ENCODE peak calls at places on chromosomes 3 and 15, in ten cellular contexts. I, O, H, T, S, L, D, R, A and G are unnamed samples.

GRCh38 chr3:48504051-48504946 is at the start of gene SHISA5:
- DNase-seq in H (no peak), A (peak; percentile 91), L (peak; percentile 73), D (peak; percentile 94), S (peak; percentile 14), I (peak; percentile 71), R (peak; percentile 76), T (no peak), O (peak; percentile 78), G (no peak)

GRCh38 chr3:189724366-189724765 is 93.2 kb downstream of the TP63 start:
- DNase-seq in S (no peak), T (no peak), A (no peak), D (no peak), I (no peak), H (no peak), L (no peak), R (no peak), O (no peak), G (no peak)

GRCh38 chr3:172307143-172307560 is 141.1 kb downstream of the GHSR start:
- DNase-seq in S (no peak), H (no peak), I (no peak), D (no peak), L (no peak), T (no peak), R (no peak), O (no peak), A (no peak), G (no peak)

GRCh38 chr3:114418724-114419543 is 125.1 kb downstream of the TIGIT start:
- DNase-seq in H (peak; percentile 45), L (peak; percentile 82), S (peak; percentile 50), D (no peak), A (peak; percentile 78), I (no peak), R (no peak), T (peak; percentile 73), O (no peak), G (no peak)

GRCh38 chr15:51793521-51793920 is 35.9 kb upstream of the TMOD3 start:
- DNase-seq in I (no peak), T (no peak), H (no peak), D (no peak), L (no peak), R (peak; percentile 73), S (no peak), A (peak; percentile 92), O (no peak), G (no peak)

GRCh38 chr15:70726753-70727152 is 36.6 kb downstream of the UACA start:
- DNase-seq in L (no peak), T (no peak), O (no peak), S (no peak), D (no peak), H (no peak), R (no peak), A (no peak), I (no peak), G (no peak)

GRCh38 chr15:80494311-80494710 is 90.1 kb downstream of the ARNT2 start:
- DNase-seq in S (no peak), L (no peak), R (no peak), T (peak; percentile 75), D (no peak), O (no peak), H (no peak), I (no peak), A (no peak), G (no peak)

GRCh38 chr15:41568350-41569017 is 9.5 kb downstream of the TYRO3 start:
- DNase-seq in A (peak; percentile 16), L (peak; percentile 98), H (no peak), I (no peak), R (peak; percentile 65), T (peak; percentile 98), D (peak; percentile 59), S (no peak), O (no peak), G (no peak)

DNA sequence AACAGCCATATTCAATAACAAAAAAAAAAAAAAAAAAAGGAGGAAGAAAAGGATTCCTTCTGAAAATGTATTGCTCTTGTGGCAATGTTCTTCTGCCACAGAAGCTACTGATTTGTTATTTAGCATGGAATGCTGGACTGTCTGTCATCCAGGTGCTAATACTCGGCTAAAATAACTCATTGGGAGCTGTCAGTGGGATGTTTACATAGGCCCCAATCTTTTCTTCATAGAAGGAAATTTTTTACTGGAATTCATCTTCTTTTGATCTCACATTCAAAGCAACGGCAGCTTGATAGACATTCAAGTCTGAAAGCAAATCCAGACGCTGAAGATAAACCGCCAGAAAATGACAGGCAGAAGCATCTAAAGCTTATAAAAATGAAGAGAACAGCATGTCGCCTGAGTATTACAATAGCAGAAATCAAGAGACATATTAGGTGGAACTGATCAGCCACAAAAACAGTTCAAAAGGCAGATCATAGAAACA is 452.1 kb downstream of the FOXP1 start:
- DNase-seq in O (no peak), I (no peak), A (peak; percentile 22), D (no peak), L (no peak), H (no peak), S (no peak), R (no peak), T (no peak), G (no peak)
- TF ChIP-seq POLR2AphosphoS5 in O (no peak), I (no peak), A (no peak), D (no peak), L (no peak), H (no peak), S (no peak), R (no peak), T (no peak), G (no peak)

DNA sequence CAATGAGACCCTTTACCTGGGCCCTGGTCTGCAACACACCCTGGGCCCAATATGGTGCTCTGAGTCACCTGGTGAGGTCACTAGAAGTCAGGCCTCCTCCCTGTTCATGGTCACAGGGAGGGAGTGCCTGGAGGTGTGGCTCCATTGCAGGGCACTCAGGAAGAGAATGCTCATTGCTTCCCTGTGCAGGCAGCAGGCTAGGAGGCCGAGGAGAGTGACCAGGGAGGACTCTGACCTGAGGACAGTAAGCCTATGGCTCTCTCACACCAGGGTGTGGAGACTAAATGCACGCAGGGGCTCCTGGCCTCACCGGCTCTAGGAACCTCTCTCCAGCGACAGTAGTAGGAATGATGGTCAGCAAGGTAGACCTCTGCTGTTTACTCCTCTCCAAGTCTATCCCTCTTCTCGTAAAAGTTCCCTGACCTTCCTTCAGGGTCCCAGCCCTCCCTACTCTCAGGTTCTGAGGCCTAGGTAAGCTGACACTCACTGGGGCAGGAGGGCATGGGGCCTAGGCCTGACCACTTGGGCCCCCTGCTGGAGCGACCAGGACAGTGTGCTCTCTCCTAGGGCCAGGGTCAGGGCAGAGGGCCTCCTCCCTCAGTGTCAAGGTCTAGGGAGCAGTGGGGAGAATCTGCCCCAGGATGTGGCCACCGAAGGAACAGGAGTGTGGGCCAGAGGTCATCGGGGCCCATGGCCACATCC is 9.6 kb upstream of the SLCO2A1 start:
- DNase-seq in S (no peak), T (peak; percentile 40), H (no peak), I (no peak), R (peak; percentile 64), A (no peak), O (peak; percentile 85), L (peak; percentile 66), D (peak; percentile 76), G (peak; percentile 86)
- TF ChIP-seq CTCF in S (no peak), T (peak; percentile 88), H (no peak), I (no peak), R (peak; percentile 17), A (peak; percentile 15), O (peak; percentile 31), L (peak; percentile 56), D (peak; percentile 12), G (no peak)

DNA sequence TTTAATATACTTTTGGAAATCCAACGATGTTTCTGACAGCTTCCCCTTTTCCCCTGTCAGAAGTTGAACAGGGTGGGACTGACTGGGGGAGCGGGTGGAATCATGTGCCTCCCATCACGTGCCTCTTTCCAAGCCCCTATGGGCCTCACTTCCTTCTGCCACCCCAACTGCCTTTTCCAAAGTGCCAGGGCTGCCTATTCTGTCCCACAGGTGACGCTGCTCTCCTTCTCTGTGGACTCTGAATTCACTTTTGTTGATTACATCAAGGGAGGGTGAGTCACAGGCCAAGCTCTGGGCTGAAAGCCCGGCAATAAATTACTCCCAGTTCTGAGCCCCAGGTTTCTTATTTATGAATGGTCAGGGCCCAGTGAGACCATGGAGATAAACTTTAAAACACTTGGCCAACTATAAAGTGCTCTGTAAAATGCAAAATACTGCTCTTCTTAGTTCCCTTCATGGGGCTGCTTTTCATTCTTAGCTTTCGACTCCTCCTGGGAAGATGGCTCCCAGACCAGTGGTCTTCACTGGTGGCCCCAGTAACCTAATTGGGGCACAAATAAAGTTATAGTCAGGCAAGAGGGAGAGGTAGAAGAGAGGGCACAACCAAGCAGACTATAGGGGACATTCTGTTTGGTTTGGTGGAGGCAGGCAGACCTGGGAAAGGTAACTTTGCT is 12.3 kb downstream of the CPNE9 start:
- DNase-seq in H (no peak), O (peak; percentile 78), I (peak; percentile 74), T (peak; percentile 75), S (peak; percentile 95), R (peak; percentile 76), A (peak; percentile 89), D (no peak), L (peak; percentile 32), G (peak; percentile 94)
- TF ChIP-seq POLR2AphosphoS5 in H (no peak), O (no peak), I (peak; percentile 82), T (no peak), S (peak; percentile 58), R (peak; percentile 57), A (no peak), D (no peak), L (no peak), G (peak; percentile 80)

GRCh38 chr3:43637702-43638101 is 15.9 kb upstream of the ANO10 start:
- DNase-seq in T (no peak), H (no peak), R (no peak), I (no peak), S (no peak), O (no peak), A (peak; percentile 30), L (no peak), D (no peak), G (no peak)

GRCh38 chr3:43632986-43633385 is 11.2 kb upstream of the ANO10 start:
- DNase-seq in D (no peak), H (no peak), L (no peak), I (no peak), O (no peak), R (no peak), A (no peak), S (no peak), T (no peak), G (no peak)

GRCh38 chr3:43644443-43644842 is 22.6 kb upstream of the ANO10 start:
- DNase-seq in D (no peak), S (no peak), O (no peak), I (no peak), L (no peak), T (no peak), R (no peak), A (no peak), H (no peak), G (no peak)

GRCh38 chr3:43641306-43642114 is 19.7 kb upstream of the ANO10 start:
- DNase-seq in H (no peak), D (no peak), T (no peak), R (no peak), A (no peak), L (no peak), S (peak; percentile 89), O (no peak), I (no peak), G (no peak)

DNA sequence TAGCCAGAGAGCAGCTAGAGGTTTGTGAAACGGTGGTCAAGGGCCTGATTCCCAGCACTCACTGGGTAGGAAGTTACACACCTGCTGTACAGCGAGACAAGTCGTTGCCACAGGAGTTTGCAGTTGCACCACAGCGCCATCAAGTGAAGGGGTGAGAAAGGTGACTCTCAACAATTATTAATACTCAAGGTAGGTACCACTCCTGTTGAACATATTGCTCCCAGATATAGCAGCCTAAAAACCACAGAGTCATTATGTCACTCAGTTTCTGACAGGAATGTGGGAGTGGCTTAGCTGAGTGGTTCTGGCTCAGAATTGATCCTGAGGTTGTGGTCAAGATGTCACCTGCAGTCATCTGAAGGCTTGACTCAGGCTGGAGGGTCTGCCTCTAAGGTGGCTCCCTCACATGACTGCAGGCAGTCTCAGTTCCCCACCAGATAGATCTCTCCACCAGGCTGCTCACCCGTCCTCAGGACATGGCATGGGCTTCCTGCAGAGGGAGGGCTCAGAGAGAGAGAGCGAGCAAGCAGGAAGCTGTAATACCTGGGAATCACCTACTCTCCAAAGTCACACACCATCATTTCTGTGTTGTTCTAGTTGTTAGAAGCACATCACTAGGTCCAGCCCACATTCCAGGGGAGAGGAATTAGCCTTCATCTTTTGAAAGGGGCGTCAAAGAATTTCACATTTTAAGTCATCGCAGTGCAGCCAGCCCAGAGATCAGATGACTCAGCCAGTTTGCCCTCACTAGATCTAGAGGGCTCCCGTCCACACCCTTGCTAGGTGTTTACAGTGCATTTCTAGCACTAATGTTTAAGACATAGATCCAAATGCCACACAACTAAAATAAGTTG is 17.0 kb upstream of the ANO10 start:
- DNase-seq in O (peak; percentile 73), S (peak; percentile 71), H (no peak), T (no peak), L (peak; percentile 56), A (peak; percentile 9), D (peak; percentile 78), R (peak; percentile 31), I (no peak), G (no peak)
- TF ChIP-seq CTCF in O (peak; percentile 45), S (peak; percentile 12), H (peak; percentile 48), T (peak; percentile 67), L (peak; percentile 56), A (no peak), D (no peak), R (no peak), I (no peak), G (no peak)